ENCODE peak calls at places on chromosome 2, in four cellular contexts. G is T-helper 9 cell; U is CD4-positive, CD25-positive, alpha-beta regulatory T cell; R is AG09309. V is an unnamed sample.

GRCh38 chr2:20682166-20682565 is 15.2 kb downstream of the GDF7 start:
- DNase-seq in R (no peak), G (no peak), U (no peak), V (no peak)

GRCh38 chr2:200308421-200309295 is 2.2 kb downstream of the SPATS2L start:
- DNase-seq in R (no peak), G (no peak), U (no peak), V (no peak)

GRCh38 chr2:53422979-53423378 is 344.6 kb upstream of the CHAC2 start:
- DNase-seq in G (no peak), U (no peak), R (peak), V (no peak)

GRCh38 chr2:32064021-32064678 is 794 bp downstream of the SPAST start:
- DNase-seq in U (no peak), G (no peak), R (no peak), V (peak)

GRCh38 chr2:20225294-20226151 is 593 bp upstream of the SDC1 start:
- DNase-seq in U (no peak), G (no peak), R (peak), V (peak)

GRCh38 chr2:149441255-149441654 is 110.9 kb downstream of the LYPD6 start:
- DNase-seq in G (no peak), R (no peak), U (no peak), V (no peak)

GRCh38 chr2:209671280-209671679 is 100.4 kb upstream of the UNC80 start:
- DNase-seq in R (no peak), G (no peak), U (no peak), V (no peak)

GRCh38 chr2:175275499-175275898 is 94.0 kb upstream of the ATP5MC3 start:
- DNase-seq in U (no peak), G (no peak), R (no peak), V (no peak)

GRCh38 chr2:224869601-224870000 is 153.4 kb upstream of the CCDC195 start:
- DNase-seq in G (no peak), R (peak), U (no peak), V (no peak)

GRCh38 chr2:98334439-98335078 is 11.7 kb upstream of the CNGA3 start:
- DNase-seq in U (no peak), G (no peak), R (peak), V (no peak)

GRCh38 chr2:129911363-129912065 is 68.0 kb upstream of the RAB6C start:
- DNase-seq in G (no peak), R (no peak), U (no peak), V (no peak)

V was measured in stimulated activated naive CD8-positive, alpha-beta T cell treated with anti-CD3 and anti-CD28 coated beads, Interleukin-15, amount 100 ng/mL, for 72 hours.